ENCODE peak calls at places on chromosomes 5 and 9, in five cellular contexts. C, A, Y, F and I are unnamed samples.

GRCh38 chr5:14406554-14406849 is 175.1 kb upstream of the OTULINL start:
- DNase-seq in C (no peak), Y (no peak), A (no peak), F (peak), I (no peak)

GRCh38 chr9:20989923-20990341 is 41.5 kb downstream of the HACD4 start:
- DNase-seq in Y (peak), F (no peak), A (no peak), C (no peak), I (peak)

GRCh38 chr5:62268239-62268638 is 37.8 kb upstream of the KIF2A start:
- DNase-seq in F (no peak), Y (no peak), C (peak), A (no peak), I (no peak)

GRCh38 chr5:181189962-181190710 is 14.9 kb downstream of the TRIM7 start:
- DNase-seq in C (peak), A (no peak), F (no peak), Y (peak), I (peak)

GRCh38 chr5:141484499-141485304 is at the start of gene PCDHGC4:
- DNase-seq in A (no peak), F (no peak), Y (no peak), C (peak), I (no peak)

GRCh38 chr5:167284491-167284890 is 1007.0 kb upstream of the WWC1 start:
- DNase-seq in Y (no peak), F (no peak), C (no peak), A (no peak), I (no peak)

GRCh38 chr5:176536132-176536901 is 885 bp downstream of the RNF44 start:
- DNase-seq in C (peak), Y (peak), F (no peak), A (peak), I (peak)

GRCh38 chr5:33036128-33036527 is 325.0 kb downstream of the NPR3 start:
- DNase-seq in F (no peak), Y (no peak), A (no peak), C (no peak), I (peak)

GRCh38 chr9:127347831-127348699 is 48.9 kb upstream of the SLC2A8 start:
- DNase-seq in Y (no peak), C (peak), F (peak), A (no peak), I (no peak)

GRCh38 chr9:131707050-131707449 is 32.8 kb downstream of the RAPGEF1 start:
- DNase-seq in Y (no peak), C (no peak), F (no peak), A (no peak), I (no peak)

GRCh38 chr9:36876056-36876455 is 158.0 kb downstream of the PAX5 start:
- DNase-seq in Y (peak), F (no peak), A (no peak), C (no peak), I (no peak)

GRCh38 chr5:175867587-175868347 is 3.6 kb upstream of the CPLX2 start:
- DNase-seq in A (no peak), F (no peak), Y (no peak), C (peak), I (peak)

GRCh38 chr5:161273410-161273809 is 273.1 kb downstream of the GABRB2 start:
- DNase-seq in A (no peak), F (no peak), Y (no peak), C (no peak), I (no peak)

GRCh38 chr5:180799194-180799593 is 3.4 kb downstream of the MGAT1 start:
- DNase-seq in C (peak), F (no peak), A (no peak), Y (peak), I (peak)

GRCh38 chr9:99040911-99041582 is 63.9 kb upstream of the TGFBR1 start:
- DNase-seq in C (peak), A (no peak), F (no peak), Y (no peak), I (no peak)

GRCh38 chr5:140966293-140967225 is at the start of gene PCDHAC2:
- DNase-seq in F (no peak), Y (peak), A (no peak), C (peak), I (no peak)

GRCh38 chr5:134559672-134560071 is 34.2 kb downstream of the JADE2 start:
- DNase-seq in C (no peak), Y (no peak), A (no peak), F (no peak), I (no peak)

GRCh38 chr5:142356318-142356715 is 31.5 kb upstream of the SPRY4 start:
- DNase-seq in F (no peak), Y (peak), A (no peak), C (no peak), I (no peak)

GRCh38 chr5:83559141-83559785 is 87.7 kb downstream of the VCAN start:
- DNase-seq in Y (no peak), A (no peak), F (no peak), C (no peak), I (no peak)

GRCh38 chr9:3004572-3004971 is 160.7 kb upstream of the PUM3 start:
- DNase-seq in C (no peak), Y (no peak), F (no peak), A (no peak), I (no peak)

GRCh38 chr5:142357469-142358090 is 32.8 kb upstream of the SPRY4 start:
- DNase-seq in F (no peak), Y (peak), A (no peak), C (no peak), I (no peak)

GRCh38 chr5:172877496-172878260 is 43.6 kb downstream of the ERGIC1 start:
- DNase-seq in C (no peak), F (no peak), A (no peak), Y (no peak), I (no peak)
- TF ChIP-seq POLR2AphosphoS5 in C (no peak), F (no peak), A (no peak), Y (no peak), I (no peak)

GRCh38 chr9:72363226-72363625 is 1.8 kb downstream of the ZFAND5 start:
- DNase-seq in A (no peak), C (no peak), Y (no peak), F (no peak), I (no peak)

GRCh38 chr9:72362118-72362531 is 2.9 kb downstream of the ZFAND5 start:
- DNase-seq in C (no peak), A (no peak), F (no peak), Y (no peak), I (no peak)

GRCh38 chr9:72363908-72364678 is 915 bp downstream of the ZFAND5 start:
- DNase-seq in F (no peak), C (peak), A (peak), Y (peak), I (peak)

GRCh38 chr9:72361227-72361626 is 3.8 kb downstream of the ZFAND5 start:
- DNase-seq in F (no peak), C (no peak), A (no peak), Y (no peak), I (no peak)

GRCh38 chr9:72362680-72363139 is 2.3 kb downstream of the ZFAND5 start:
- DNase-seq in C (peak), A (no peak), Y (peak), F (peak), I (peak)
- TF ChIP-seq POLR2AphosphoS5 in C (no peak), A (peak), Y (peak), F (no peak), I (peak)

DNA sequence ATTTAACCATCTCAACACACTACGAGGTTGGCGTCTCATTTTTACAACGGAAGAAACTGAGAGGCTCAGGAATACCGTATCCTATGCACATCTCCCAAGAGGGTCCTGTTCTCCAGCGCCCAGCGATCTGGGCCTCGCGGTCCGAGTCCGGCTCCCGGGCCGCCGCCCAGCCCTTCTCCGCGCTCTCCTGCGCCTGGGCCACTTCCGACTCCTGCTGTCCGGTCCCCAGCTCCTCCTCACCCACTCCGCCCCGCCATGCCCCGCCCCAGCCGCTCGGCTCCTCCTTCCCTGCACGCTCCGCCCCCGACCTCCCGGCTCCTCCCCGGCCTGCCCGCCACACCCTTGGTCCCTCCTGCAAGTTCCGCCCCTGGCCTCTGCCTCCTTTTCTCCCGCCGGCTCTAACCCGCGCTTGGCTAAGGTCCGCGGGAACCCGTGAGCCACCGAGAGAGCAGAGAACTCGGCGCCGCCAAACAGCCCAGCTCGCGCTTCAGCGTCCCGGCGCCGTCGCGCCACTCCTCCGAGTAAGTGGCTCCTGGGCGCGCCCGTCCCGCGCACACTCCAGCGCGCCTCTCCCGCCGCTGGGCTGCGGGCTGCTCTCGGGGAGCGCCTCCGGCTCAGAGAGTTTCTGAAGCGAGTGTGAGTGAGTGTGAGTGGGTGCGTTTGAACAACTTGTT is 87.3 kb upstream of the TNFAIP8 start:
- DNase-seq in Y (peak), F (peak), A (peak), C (peak), I (peak)
- TF ChIP-seq POLR2AphosphoS5 in Y (peak), F (peak), A (peak), C (peak), I (peak)

GRCh38 chr5:168859471-168859870 is 280.3 kb upstream of the PANK3 start:
- DNase-seq in F (no peak), C (no peak), A (no peak), Y (no peak), I (no peak)
- TF ChIP-seq POLR2AphosphoS5 in F (no peak), C (no peak), A (no peak), Y (no peak), I (no peak)

DNA sequence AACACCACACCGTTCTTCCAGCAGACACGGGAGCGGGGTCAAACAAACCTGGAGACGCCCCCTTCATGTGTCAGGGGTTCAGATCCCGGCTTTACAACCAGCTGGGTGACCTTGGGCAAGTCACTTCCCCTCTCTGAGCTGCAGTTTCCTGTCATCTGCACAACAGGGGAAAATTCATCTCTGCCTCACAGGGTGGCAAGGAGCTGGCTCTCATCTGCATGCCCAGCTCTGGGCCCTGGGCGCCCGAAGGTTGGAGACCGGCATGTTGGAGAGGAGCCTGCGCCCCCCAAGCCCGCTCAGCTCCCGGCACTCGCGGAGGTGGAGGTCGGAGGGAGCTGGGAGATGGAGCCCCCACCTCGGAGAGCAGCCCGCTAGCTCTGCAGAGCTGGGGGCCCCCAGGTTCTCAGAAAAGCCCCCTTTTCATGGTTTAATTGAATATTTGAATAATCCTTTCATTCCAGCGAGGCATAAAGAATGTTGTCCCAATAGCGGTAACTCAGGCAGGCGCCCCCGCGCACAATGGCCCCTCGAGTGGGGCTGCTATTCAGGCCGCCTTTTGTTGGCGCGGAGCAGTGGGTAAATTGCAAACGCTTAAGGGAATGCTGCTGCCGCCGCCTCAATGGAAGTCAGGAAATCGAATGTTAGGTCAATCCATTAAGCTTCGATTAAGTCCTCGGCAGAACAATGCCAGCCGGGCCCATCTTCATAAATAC is 20.3 kb downstream of the NR5A1 start:
- DNase-seq in A (no peak), Y (no peak), F (no peak), C (no peak), I (no peak)
- TF ChIP-seq POLR2AphosphoS5 in A (no peak), Y (no peak), F (no peak), C (no peak), I (no peak)